ENCODE peak calls at places on chromosomes 1 and 21, in six cellular contexts. One of them, this sample, is unnamed. For H3K4me1 and H3K9me3, the result is how much of the 10 kb centered on the place peaks cover.

GRCh38 chr1:221945669-221946068 is 203.8 kb upstream of the DUSP10 start:
- DNase-seq in GM23248: no peak
- DNase-seq in right cardiac atrium: no peak
- DNase-seq in fibroblast of lung: no peak
- DNase-seq in aorta: no peak
- DNase-seq in left ventricle myocardium inferior: no peak
- DNase-seq in this sample: no peak

GRCh38 chr21:33028759-33029511 is 3.2 kb downstream of the OLIG2 start:
- DNase-seq in GM23248: peak
- DNase-seq in right cardiac atrium: no peak
- DNase-seq in fibroblast of lung: no peak
- DNase-seq in aorta: no peak
- DNase-seq in left ventricle myocardium inferior: no peak
- DNase-seq in this sample: no peak

GRCh38 chr21:39851219-39851618 is 16.0 kb upstream of the PCP4 start:
- DNase-seq in GM23248: no peak
- DNase-seq in right cardiac atrium: no peak
- DNase-seq in fibroblast of lung: no peak
- DNase-seq in aorta: no peak
- DNase-seq in left ventricle myocardium inferior: no peak
- DNase-seq in this sample: no peak

GRCh38 chr1:172951728-172952365 is 98.9 kb downstream of the TNFSF18 start:
- DNase-seq in GM23248: peak
- DNase-seq in right cardiac atrium: no peak
- DNase-seq in fibroblast of lung: peak
- DNase-seq in aorta: no peak
- DNase-seq in left ventricle myocardium inferior: no peak
- DNase-seq in this sample: no peak

GRCh38 chr1:27163093-27163492 is 8.2 kb upstream of the SLC9A1 start:
- DNase-seq in GM23248: no peak
- DNase-seq in right cardiac atrium: no peak
- DNase-seq in fibroblast of lung: no peak
- DNase-seq in aorta: no peak
- DNase-seq in left ventricle myocardium inferior: no peak
- DNase-seq in this sample: no peak

GRCh38 chr1:66729130-66729922 is 22.9 kb upstream of the DYNLT5 start:
- DNase-seq in GM23248: no peak
- DNase-seq in right cardiac atrium: no peak
- DNase-seq in fibroblast of lung: no peak
- DNase-seq in aorta: no peak
- DNase-seq in left ventricle myocardium inferior: no peak
- DNase-seq in this sample: no peak

GRCh38 chr1:84834419-84835064 is 58.5 kb downstream of the LPAR3 start:
- DNase-seq in GM23248: peak
- DNase-seq in right cardiac atrium: no peak
- DNase-seq in fibroblast of lung: peak
- DNase-seq in aorta: no peak
- DNase-seq in left ventricle myocardium inferior: no peak
- DNase-seq in this sample: no peak

GRCh38 chr1:11579506-11579905 is 74.7 kb downstream of the FBXO2 start:
- DNase-seq in GM23248: no peak
- DNase-seq in right cardiac atrium: no peak
- DNase-seq in fibroblast of lung: no peak
- DNase-seq in aorta: peak
- DNase-seq in left ventricle myocardium inferior: no peak
- DNase-seq in this sample: no peak

GRCh38 chr1:16155537-16156410 is at the start of gene EPHA2:
- DNase-seq in GM23248: peak
- DNase-seq in right cardiac atrium: peak
- DNase-seq in fibroblast of lung: peak
- DNase-seq in aorta: peak
- DNase-seq in left ventricle myocardium inferior: peak
- DNase-seq in this sample: peak

GRCh38 chr1:58293388-58293787 is 253.1 kb downstream of the OMA1 start:
- DNase-seq in GM23248: no peak
- DNase-seq in right cardiac atrium: no peak
- DNase-seq in fibroblast of lung: no peak
- DNase-seq in aorta: no peak
- DNase-seq in left ventricle myocardium inferior: no peak
- DNase-seq in this sample: no peak

GRCh38 chr1:47393141-47393540 is 22.9 kb upstream of the FOXE3 start:
- DNase-seq in GM23248: peak
- DNase-seq in right cardiac atrium: no peak
- DNase-seq in fibroblast of lung: peak
- DNase-seq in aorta: no peak
- DNase-seq in left ventricle myocardium inferior: no peak
- DNase-seq in this sample: no peak

GRCh38 chr1:198056255-198056654 is 100.5 kb upstream of the NEK7 start:
- DNase-seq in GM23248: peak
- DNase-seq in right cardiac atrium: no peak
- DNase-seq in fibroblast of lung: no peak
- DNase-seq in aorta: no peak
- DNase-seq in left ventricle myocardium inferior: no peak
- DNase-seq in this sample: no peak

GRCh38 chr1:10675813-10676212 is 120.6 kb downstream of the CASZ1 start:
- DNase-seq in GM23248: no peak
- DNase-seq in right cardiac atrium: no peak
- DNase-seq in fibroblast of lung: no peak
- DNase-seq in aorta: no peak
- DNase-seq in left ventricle myocardium inferior: no peak
- DNase-seq in this sample: no peak

GRCh38 chr1:226292874-226293552 is 16.0 kb downstream of the LIN9 start:
- DNase-seq in GM23248: peak
- DNase-seq in right cardiac atrium: no peak
- DNase-seq in fibroblast of lung: no peak
- DNase-seq in aorta: no peak
- DNase-seq in left ventricle myocardium inferior: no peak
- DNase-seq in this sample: no peak

GRCh38 chr1:221758455-221758854 is 16.6 kb upstream of the DUSP10 start:
- DNase-seq in GM23248: no peak
- DNase-seq in right cardiac atrium: no peak
- DNase-seq in fibroblast of lung: no peak
- DNase-seq in aorta: no peak
- DNase-seq in left ventricle myocardium inferior: no peak
- DNase-seq in this sample: no peak

GRCh38 chr1:235455806-235456205 is 48.4 kb downstream of the B3GALNT2 start:
- DNase-seq in GM23248: no peak
- DNase-seq in right cardiac atrium: no peak
- DNase-seq in fibroblast of lung: no peak
- DNase-seq in aorta: no peak
- DNase-seq in left ventricle myocardium inferior: no peak
- DNase-seq in this sample: no peak

GRCh38 chr1:119587328-119587727 is 60.7 kb downstream of the ZNF697 start:
- DNase-seq in GM23248: peak
- DNase-seq in right cardiac atrium: no peak
- DNase-seq in fibroblast of lung: peak
- DNase-seq in aorta: no peak
- DNase-seq in left ventricle myocardium inferior: no peak
- DNase-seq in this sample: no peak

GRCh38 chr1:7621334-7622219 is 149.5 kb upstream of the VAMP3 start:
- DNase-seq in GM23248: peak
- DNase-seq in right cardiac atrium: peak
- DNase-seq in fibroblast of lung: peak
- DNase-seq in aorta: peak
- DNase-seq in left ventricle myocardium inferior: no peak
- DNase-seq in this sample: peak

GRCh38 chr1:44031900-44032817 is 897 bp upstream of the SLC6A9 start:
- DNase-seq in GM23248: no peak
- DNase-seq in right cardiac atrium: no peak
- DNase-seq in fibroblast of lung: no peak
- DNase-seq in aorta: peak
- DNase-seq in left ventricle myocardium inferior: no peak
- DNase-seq in this sample: no peak

GRCh38 chr1:63662056-63662836 is 69.0 kb downstream of the PGM1 start:
- DNase-seq in GM23248: peak
- DNase-seq in right cardiac atrium: peak
- DNase-seq in fibroblast of lung: peak
- DNase-seq in aorta: no peak
- DNase-seq in left ventricle myocardium inferior: peak
- DNase-seq in this sample: no peak

GRCh38 chr1:38454236-38454635 is 405.3 kb downstream of the RRAGC start:
- DNase-seq in GM23248: peak
- DNase-seq in right cardiac atrium: no peak
- DNase-seq in fibroblast of lung: no peak
- DNase-seq in aorta: no peak
- DNase-seq in left ventricle myocardium inferior: no peak
- DNase-seq in this sample: no peak

GRCh38 chr1:192904438-192904895 is 95.6 kb downstream of the RGS2 start:
- DNase-seq in GM23248: peak
- DNase-seq in right cardiac atrium: peak
- DNase-seq in fibroblast of lung: peak
- DNase-seq in aorta: no peak
- DNase-seq in left ventricle myocardium inferior: no peak
- DNase-seq in this sample: no peak

GRCh38 chr1:108016451-108016920 is 51.5 kb upstream of the VAV3 start:
- DNase-seq in GM23248: peak
- DNase-seq in right cardiac atrium: peak
- DNase-seq in fibroblast of lung: peak
- DNase-seq in aorta: no peak
- DNase-seq in left ventricle myocardium inferior: no peak
- DNase-seq in this sample: no peak

GRCh38 chr1:25881266-25881665 is 5.8 kb upstream of the PAQR7 start:
- DNase-seq in GM23248: no peak
- DNase-seq in right cardiac atrium: no peak
- DNase-seq in fibroblast of lung: no peak
- DNase-seq in aorta: peak
- DNase-seq in left ventricle myocardium inferior: no peak
- DNase-seq in this sample: no peak

GRCh38 chr1:226877669-226878068 is 7.3 kb downstream of the PSEN2 start:
- DNase-seq in GM23248: no peak
- DNase-seq in right cardiac atrium: no peak
- DNase-seq in fibroblast of lung: no peak
- DNase-seq in aorta: no peak
- DNase-seq in left ventricle myocardium inferior: no peak
- DNase-seq in this sample: no peak

GRCh38 chr1:67713071-67713806 is 28.2 kb downstream of the GADD45A start:
- DNase-seq in GM23248: peak
- DNase-seq in right cardiac atrium: peak
- DNase-seq in fibroblast of lung: peak
- DNase-seq in aorta: no peak
- DNase-seq in left ventricle myocardium inferior: no peak
- DNase-seq in this sample: no peak

GRCh38 chr1:7409278-7409677 is 361.8 kb upstream of the VAMP3 start:
- DNase-seq in GM23248: no peak
- DNase-seq in right cardiac atrium: no peak
- DNase-seq in fibroblast of lung: no peak
- DNase-seq in aorta: peak
- DNase-seq in left ventricle myocardium inferior: no peak
- DNase-seq in this sample: no peak

GRCh38 chr1:47682198-47682597 is 244.4 kb downstream of the FOXD2 start:
- DNase-seq in GM23248: no peak
- DNase-seq in right cardiac atrium: no peak
- DNase-seq in fibroblast of lung: no peak
- DNase-seq in aorta: no peak
- DNase-seq in left ventricle myocardium inferior: no peak
- DNase-seq in this sample: no peak

GRCh38 chr1:174660476-174660875 is 212.7 kb downstream of the GPR52 start:
- DNase-seq in GM23248: no peak
- DNase-seq in right cardiac atrium: no peak
- DNase-seq in fibroblast of lung: no peak
- DNase-seq in aorta: no peak
- DNase-seq in left ventricle myocardium inferior: no peak
- DNase-seq in this sample: no peak

GRCh38 chr1:174671826-174672225 is 224.1 kb downstream of the GPR52 start:
- DNase-seq in GM23248: peak
- DNase-seq in right cardiac atrium: no peak
- DNase-seq in fibroblast of lung: no peak
- DNase-seq in aorta: no peak
- DNase-seq in left ventricle myocardium inferior: no peak
- DNase-seq in this sample: no peak

GRCh38 chr1:174666248-174666647 is 218.5 kb downstream of the GPR52 start:
- DNase-seq in GM23248: no peak
- DNase-seq in right cardiac atrium: no peak
- DNase-seq in fibroblast of lung: no peak
- DNase-seq in aorta: no peak
- DNase-seq in left ventricle myocardium inferior: no peak
- DNase-seq in this sample: no peak
- H3K4me1 ChIP-seq in GM23248: under half
- H3K4me1 ChIP-seq in right cardiac atrium: under half
- H3K4me1 ChIP-seq in fibroblast of lung: under half
- H3K4me1 ChIP-seq in aorta: under half
- H3K4me1 ChIP-seq in left ventricle myocardium inferior: under half
- H3K4me1 ChIP-seq in this sample: under half

DNA sequence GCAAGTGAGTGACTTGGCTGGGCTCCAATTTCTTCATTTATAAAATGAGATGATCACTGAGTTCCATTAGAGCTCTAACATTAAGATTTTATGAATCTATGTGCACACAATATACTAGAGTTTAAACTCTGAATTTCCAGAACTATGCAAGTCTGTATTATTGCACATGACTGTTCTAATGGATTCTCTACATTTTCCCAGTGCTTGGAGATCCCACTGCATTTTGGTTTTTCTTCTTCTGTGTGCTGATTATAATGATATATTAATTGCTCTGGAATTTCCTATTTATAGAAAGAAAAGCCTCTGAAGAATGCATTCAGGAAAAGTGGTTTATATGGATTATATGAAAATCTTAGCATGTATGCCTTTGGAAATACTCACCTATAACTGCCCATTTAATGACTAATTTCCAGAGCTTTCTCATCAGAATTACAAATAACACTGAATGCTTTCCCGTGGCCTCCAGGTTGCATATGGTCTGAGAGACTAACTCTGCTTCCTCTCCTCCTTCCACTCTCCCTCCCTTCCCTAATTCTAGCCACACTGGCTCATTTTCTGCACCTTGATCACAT is 97.3 kb upstream of the CHRM3 start:
- DNase-seq in GM23248: no peak
- DNase-seq in right cardiac atrium: no peak
- DNase-seq in fibroblast of lung: peak
- DNase-seq in aorta: no peak
- DNase-seq in left ventricle myocardium inferior: no peak
- DNase-seq in this sample: no peak
- H3K9me3 ChIP-seq in GM23248: under half
- H3K9me3 ChIP-seq in right cardiac atrium: under half
- H3K9me3 ChIP-seq in fibroblast of lung: under half
- H3K9me3 ChIP-seq in aorta: under half
- H3K9me3 ChIP-seq in left ventricle myocardium inferior: under half
- H3K9me3 ChIP-seq in this sample: under half

GRCh38 chr1:45305231-45305630 is 21.5 kb upstream of the HPDL start:
- DNase-seq in GM23248: no peak
- DNase-seq in right cardiac atrium: no peak
- DNase-seq in fibroblast of lung: no peak
- DNase-seq in aorta: no peak
- DNase-seq in left ventricle myocardium inferior: no peak
- DNase-seq in this sample: no peak
- H3K4me3 ChIP-seq in GM23248: no peak
- H3K4me3 ChIP-seq in right cardiac atrium: no peak
- H3K4me3 ChIP-seq in fibroblast of lung: no peak
- H3K4me3 ChIP-seq in aorta: no peak
- H3K4me3 ChIP-seq in left ventricle myocardium inferior: no peak
- H3K4me3 ChIP-seq in this sample: no peak

DNA sequence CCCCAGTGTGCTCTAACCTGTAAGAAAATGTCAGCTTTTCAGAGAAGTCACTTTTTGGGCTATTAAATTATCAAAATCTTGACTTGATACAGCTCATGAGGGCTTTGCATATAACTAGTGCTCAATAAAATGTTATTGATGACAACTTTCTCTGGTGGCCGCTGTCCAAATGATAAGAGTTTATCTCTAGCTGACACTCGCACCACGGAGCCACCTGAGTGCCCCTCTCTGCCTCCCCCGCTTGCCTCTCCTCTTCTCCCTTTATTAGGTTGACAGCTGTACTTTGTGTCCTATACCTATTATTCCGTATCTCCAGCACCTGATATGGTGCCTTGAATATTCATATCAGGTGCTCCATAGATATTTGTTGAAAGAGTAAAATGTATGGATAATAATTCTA is 82.8 kb downstream of the PHTF1 start:
- DNase-seq in GM23248: no peak
- DNase-seq in right cardiac atrium: no peak
- DNase-seq in fibroblast of lung: no peak
- DNase-seq in aorta: no peak
- DNase-seq in left ventricle myocardium inferior: no peak
- DNase-seq in this sample: no peak
- H3K4me1 ChIP-seq in GM23248: under half
- H3K4me1 ChIP-seq in right cardiac atrium: under half
- H3K4me1 ChIP-seq in fibroblast of lung: under half
- H3K4me1 ChIP-seq in aorta: under half
- H3K4me1 ChIP-seq in left ventricle myocardium inferior: under half
- H3K4me1 ChIP-seq in this sample: under half

This sample was measured in lower lobe of right lung.